ENCODE peak calls at places on chromosome 18, in five cellular contexts. Q is esophagus muscularis mucosa, V is spleen, W is lung, P is right lobe of liver. M is an unnamed sample.

GRCh38 chr18:29449424-29449823 is 1272.5 kb upstream of the CDH2 start:
- DNase-seq in V (no peak), P (no peak), Q (no peak), W (no peak), M (no peak)

GRCh38 chr18:47215554-47216138 is 35.8 kb downstream of the SKOR2 start:
- DNase-seq in W (peak; percentile 32), V (no peak), Q (no peak), P (no peak), M (no peak)

GRCh38 chr18:68791801-68792200 is 6.1 kb upstream of the CCDC102B start:
- DNase-seq in V (no peak), P (no peak), W (no peak), Q (no peak), M (no peak)

GRCh38 chr18:32287873-32288272 is 98.0 kb downstream of the MEP1B start:
- DNase-seq in W (no peak), V (no peak), Q (no peak), P (no peak), M (no peak)

GRCh38 chr18:49023938-49024341 is 73.2 kb upstream of the SMAD7 start:
- DNase-seq in W (no peak), V (peak; percentile 79), Q (no peak), P (no peak), M (no peak)

GRCh38 chr18:55234366-55235093 is 275.3 kb upstream of the CCDC68 start:
- DNase-seq in V (peak; percentile 83), Q (peak; percentile 94), P (peak; percentile 60), W (peak; percentile 71), M (peak; percentile 79)

GRCh38 chr18:25646971-25647370 is 295.0 kb upstream of the ZNF521 start:
- DNase-seq in P (no peak), Q (no peak), W (no peak), V (no peak), M (no peak)

GRCh38 chr18:79524181-79525078 is 128.7 kb downstream of the NFATC1 start:
- DNase-seq in V (peak; percentile 89), P (no peak), W (no peak), Q (no peak), M (peak; percentile 16)

GRCh38 chr18:12304351-12305210 is 3.5 kb upstream of the TUBB6 start:
- DNase-seq in Q (no peak), P (peak; percentile 62), W (peak; percentile 65), V (no peak), M (no peak)

GRCh38 chr18:63367241-63367953 is 391 bp upstream of the KDSR start:
- DNase-seq in P (peak; percentile 95), V (peak; percentile 96), Q (peak; percentile 96), W (peak; percentile 95), M (peak; percentile 98)

GRCh38 chr18:2192562-2192961 is 378.7 kb downstream of the METTL4 start:
- DNase-seq in V (no peak), P (no peak), Q (no peak), W (no peak), M (no peak)

GRCh38 chr18:21439453-21439852 is 161.1 kb downstream of the ESCO1 start:
- DNase-seq in P (no peak), W (no peak), Q (no peak), V (no peak), M (no peak)

GRCh38 chr18:70645971-70646370 is 357.1 kb downstream of the SOCS6 start:
- DNase-seq in P (no peak), Q (no peak), V (no peak), W (no peak), M (no peak)

GRCh38 chr18:79569720-79570119 is 109.9 kb upstream of the CTDP1 start:
- DNase-seq in W (no peak), Q (no peak), P (no peak), V (peak; percentile 46), M (no peak)

GRCh38 chr18:37426536-37427080 is 139.0 kb downstream of the CELF4 start:
- DNase-seq in V (no peak), P (no peak), W (no peak), Q (no peak), M (no peak)

GRCh38 chr18:13241083-13241892 is 22.7 kb downstream of the LDLRAD4 start:
- DNase-seq in V (peak; percentile 62), W (no peak), P (no peak), Q (no peak), M (peak; percentile 15)

GRCh38 chr18:58983260-58983659 is 118.6 kb downstream of the ZNF532 start:
- DNase-seq in W (no peak), Q (no peak), V (no peak), P (no peak), M (no peak)

GRCh38 chr18:12046751-12047335 is 46.8 kb upstream of the ANKRD62 start:
- DNase-seq in W (no peak), P (no peak), V (no peak), Q (peak; percentile 53), M (no peak)

GRCh38 chr18:46688853-46689525 is 32.0 kb upstream of the LOXHD1 start:
- DNase-seq in P (no peak), V (no peak), Q (no peak), W (no peak), M (no peak)

GRCh38 chr18:54947115-54947514 is 12.1 kb downstream of the CCDC68 start:
- DNase-seq in Q (peak; percentile 57), V (no peak), W (no peak), P (no peak), M (no peak)

GRCh38 chr18:47826157-47827074 is 104.0 kb downstream of the SMAD2 start:
- DNase-seq in P (no peak), W (no peak), V (no peak), Q (no peak), M (no peak)

GRCh38 chr18:41767960-41768359 is 187.1 kb upstream of the PIK3C3 start:
- DNase-seq in W (no peak), P (no peak), Q (no peak), V (no peak), M (no peak)

GRCh38 chr18:2515408-2515807 is 55.9 kb downstream of the METTL4 start:
- DNase-seq in P (no peak), W (no peak), Q (no peak), V (no peak), M (no peak)

GRCh38 chr18:62420513-62421209 is 95.6 kb downstream of the TNFRSF11A start:
- DNase-seq in W (no peak), P (no peak), V (no peak), Q (no peak), M (no peak)

GRCh38 chr18:12308386-12309100 is 502 bp downstream of the TUBB6 start:
- DNase-seq in Q (peak; percentile 97), W (peak; percentile 77), P (peak; percentile 79), V (peak; percentile 87), M (peak; percentile 94)

GRCh38 chr18:58871514-58872490 is 7.1 kb downstream of the ZNF532 start:
- DNase-seq in V (no peak), W (no peak), Q (no peak), P (no peak), M (no peak)

GRCh38 chr18:74521068-74521725 is 13.1 kb upstream of the CNDP1 start:
- DNase-seq in V (peak; percentile 53), Q (no peak), W (no peak), P (no peak), M (no peak)
- H3K4me3 ChIP-seq in V (no peak overlapping the region), Q (no peak overlapping the region), W (no peak overlapping the region), P (no peak overlapping the region), M (no peak overlapping the region)

GRCh38 chr18:28161608-28162599 is 15.0 kb downstream of the CDH2 start:
- DNase-seq in Q (peak; percentile 34), V (no peak), W (no peak), P (no peak), M (no peak)
- H3K4me1 ChIP-seq in Q (peaks cover 16% of the 10 kb centered on the region), V (no peaks in the 10 kb centered on the region), W (peaks cover 18% of the 10 kb centered on the region), P (peaks cover 5% of the 10 kb centered on the region), M (no peaks in the 10 kb centered on the region)

DNA sequence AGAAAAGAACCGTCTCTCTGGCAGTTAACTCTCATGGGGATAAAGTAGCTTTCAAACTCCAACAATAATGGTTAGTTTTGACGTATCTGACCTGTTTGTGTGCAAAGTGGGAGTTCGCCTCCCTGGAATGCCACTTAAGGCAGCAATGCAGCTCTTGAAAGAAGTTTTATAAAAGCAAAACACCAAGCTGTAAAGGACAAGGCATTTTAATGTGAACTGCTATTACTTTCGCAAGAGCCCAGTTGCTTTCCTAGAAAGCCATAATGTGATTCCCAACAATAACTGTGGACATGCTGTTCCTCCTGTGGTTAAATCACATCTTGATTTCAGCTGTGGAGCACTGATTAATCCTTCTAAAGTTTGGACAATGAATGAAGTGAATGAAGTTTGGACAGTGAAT is 303.7 kb downstream of the PTPRM start:
- DNase-seq in Q (no peak), W (peak; percentile 45), P (no peak), V (no peak), M (no peak)
- H3K27ac ChIP-seq in Q (no peak overlapping the region), W (peak overlapping the region; percentile 27), P (no peak overlapping the region), V (no peak overlapping the region), M (no peak overlapping the region)

GRCh38 chr18:7624697-7625096 is 57.6 kb downstream of the PTPRM start:
- DNase-seq in Q (peak; percentile 29), P (no peak), V (no peak), W (no peak), M (no peak)

GRCh38 chr18:7619676-7620075 is 52.6 kb downstream of the PTPRM start:
- DNase-seq in Q (no peak), W (no peak), V (no peak), P (no peak), M (no peak)

GRCh38 chr18:7626922-7627440 is 59.9 kb downstream of the PTPRM start:
- DNase-seq in P (no peak), Q (peak; percentile 68), W (no peak), V (no peak), M (no peak)

GRCh38 chr18:7626175-7626921 is 59.2 kb downstream of the PTPRM start:
- DNase-seq in W (no peak), V (no peak), P (no peak), Q (peak; percentile 60), M (no peak)

DNA sequence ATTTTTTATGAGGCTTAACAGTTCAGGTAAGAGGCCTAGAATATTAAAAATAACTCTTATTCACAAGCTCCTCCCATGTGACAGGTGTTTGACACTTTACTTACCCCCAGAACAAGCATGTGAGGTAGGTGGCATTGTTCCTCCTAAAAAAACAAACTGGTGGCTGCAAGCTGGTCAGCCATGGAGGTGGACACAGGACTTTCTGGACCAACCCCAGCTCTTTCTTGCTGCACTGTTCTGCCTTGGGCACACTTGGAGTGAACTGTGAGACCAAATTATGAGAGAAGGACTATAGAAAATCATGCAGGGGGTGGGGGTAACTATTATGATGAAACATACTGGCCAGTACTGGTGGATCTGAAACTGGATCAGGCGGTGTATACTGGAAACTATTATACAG is 56.6 kb downstream of the PTPRM start:
- DNase-seq in P (no peak), Q (peak; percentile 47), V (no peak), W (no peak), M (no peak)
- H3K4me3 ChIP-seq in P (no peak overlapping the region), Q (no peak overlapping the region), V (no peak overlapping the region), W (no peak overlapping the region), M (no peak overlapping the region)

GRCh38 chr18:57753063-57753462 is 50.1 kb downstream of the ATP8B1 start:
- DNase-seq in Q (no peak), P (no peak), W (no peak), V (no peak), M (no peak)
- H3K4me1 ChIP-seq in Q (peaks cover 10% of the 10 kb centered on the region), P (peaks cover 4% of the 10 kb centered on the region), W (peaks cover 5% of the 10 kb centered on the region), V (peaks cover 12% of the 10 kb centered on the region), M (no peaks in the 10 kb centered on the region)